ENCODE peak calls at places on chromosomes 3 and 15, in six cellular contexts. K is heart right ventricle, T is fibroblast of the aortic adventitia, S is psoas muscle, J is BJ, L is uterus. I is an unnamed sample.

GRCh38 chr15:45146405-45146804 is 16.6 kb downstream of the DUOX1 start:
- DNase-seq in K (no peak), T (no peak), S (no peak), J (no peak), L (no peak), I (peak)

GRCh38 chr3:143668924-143669790 is 179.1 kb downstream of the SLC9A9 start:
- DNase-seq in K (no peak), T (no peak), S (no peak), J (no peak), L (no peak), I (peak)

GRCh38 chr15:56772868-56773639 is 39.7 kb upstream of the ZNF280D start:
- DNase-seq in K (no peak), T (no peak), S (no peak), J (no peak), L (no peak), I (peak)

GRCh38 chr3:4421121-4421520 is 45.9 kb downstream of the SUMF1 start:
- DNase-seq in K (no peak), T (peak), S (no peak), J (no peak), L (no peak), I (peak)

GRCh38 chr3:25594007-25594502 is 70.7 kb downstream of the TOP2B start:
- DNase-seq in K (no peak), T (peak), S (no peak), J (no peak), L (peak), I (peak)

GRCh38 chr3:45164056-45164455 is 17.9 kb upstream of the CDCP1 start:
- DNase-seq in K (no peak), T (no peak), S (peak), J (no peak), L (no peak), I (no peak)

GRCh38 chr15:34616613-34617012 is 33.2 kb upstream of the GOLGA8B start:
- DNase-seq in K (no peak), T (peak), S (no peak), J (no peak), L (no peak), I (peak)

GRCh38 chr3:106332884-106333283 is 464.1 kb upstream of the CBLB start:
- DNase-seq in K (no peak), T (no peak), S (no peak), J (no peak), L (no peak), I (peak)

GRCh38 chr3:174382876-174383275 is 476.3 kb upstream of the NAALADL2 start:
- DNase-seq in K (no peak), T (no peak), S (no peak), J (no peak), L (no peak), I (no peak)

GRCh38 chr15:101217446-101217845 is 34.4 kb downstream of the CHSY1 start:
- DNase-seq in K (no peak), T (no peak), S (no peak), J (no peak), L (no peak), I (no peak)

GRCh38 chr15:35445891-35446290 is 100.1 kb downstream of the DPH6 start:
- DNase-seq in K (no peak), T (no peak), S (no peak), J (no peak), L (no peak), I (no peak)

GRCh38 chr3:185729335-185729715 is 95.5 kb downstream of the IGF2BP2 start:
- DNase-seq in K (no peak), T (peak), S (no peak), J (peak), L (no peak), I (peak)

GRCh38 chr15:80803580-80804525 is 24.7 kb downstream of the CEMIP start:
- DNase-seq in K (no peak), T (no peak), S (no peak), J (no peak), L (no peak), I (no peak)

GRCh38 chr3:165504554-165504953 is 308.4 kb upstream of the SLITRK3 start:
- DNase-seq in K (no peak), T (no peak), S (no peak), J (no peak), L (no peak), I (no peak)

GRCh38 chr15:60390931-60391501 is 6.8 kb downstream of the ANXA2 start:
- DNase-seq in K (no peak), T (peak), S (peak), J (no peak), L (peak), I (peak)

GRCh38 chr3:55565516-55565915 is 78.4 kb upstream of the WNT5A start:
- DNase-seq in K (no peak), T (no peak), S (no peak), J (no peak), L (no peak), I (no peak)

GRCh38 chr15:35393403-35393802 is 152.6 kb downstream of the DPH6 start:
- DNase-seq in K (no peak), T (no peak), S (no peak), J (peak), L (no peak), I (no peak)

GRCh38 chr3:39383190-39383912 is at the start of gene SLC25A38:
- DNase-seq in K (peak), T (peak), S (peak), J (peak), L (peak), I (peak)

GRCh38 chr3:31495971-31496370 is 36.8 kb upstream of the STT3B start:
- DNase-seq in K (no peak), T (peak), S (no peak), J (no peak), L (no peak), I (peak)

GRCh38 chr3:41933154-41933676 is 28.7 kb downstream of the ULK4 start:
- DNase-seq in K (no peak), T (peak), S (no peak), J (peak), L (no peak), I (peak)

GRCh38 chr15:48358681-48359152 is 27.5 kb downstream of the DUT start:
- DNase-seq in K (no peak), T (peak), S (no peak), J (no peak), L (no peak), I (peak)

GRCh38 chr15:69862540-69862939 is 235.2 kb downstream of the TLE3 start:
- DNase-seq in K (no peak), T (no peak), S (no peak), J (no peak), L (no peak), I (no peak)

GRCh38 chr3:59872121-59872520 is 822.3 kb upstream of the CFAP20DC start:
- DNase-seq in K (no peak), T (no peak), S (no peak), J (no peak), L (no peak), I (no peak)

GRCh38 chr15:52020253-52021085 is 1.4 kb downstream of the MAPK6 start:
- DNase-seq in K (no peak), T (peak), S (no peak), J (no peak), L (no peak), I (peak)

GRCh38 chr3:32292085-32292796 is 53.8 kb downstream of the CMTM8 start:
- DNase-seq in K (no peak), T (no peak), S (no peak), J (no peak), L (no peak), I (no peak)

GRCh38 chr3:159892171-159892791 is 96.4 kb upstream of the IL12A start:
- DNase-seq in K (no peak), T (peak), S (no peak), J (no peak), L (no peak), I (no peak)

GRCh38 chr3:20346369-20346768 is 160.4 kb upstream of the SGO1 start:
- DNase-seq in K (no peak), T (no peak), S (no peak), J (no peak), L (no peak), I (no peak)

DNA sequence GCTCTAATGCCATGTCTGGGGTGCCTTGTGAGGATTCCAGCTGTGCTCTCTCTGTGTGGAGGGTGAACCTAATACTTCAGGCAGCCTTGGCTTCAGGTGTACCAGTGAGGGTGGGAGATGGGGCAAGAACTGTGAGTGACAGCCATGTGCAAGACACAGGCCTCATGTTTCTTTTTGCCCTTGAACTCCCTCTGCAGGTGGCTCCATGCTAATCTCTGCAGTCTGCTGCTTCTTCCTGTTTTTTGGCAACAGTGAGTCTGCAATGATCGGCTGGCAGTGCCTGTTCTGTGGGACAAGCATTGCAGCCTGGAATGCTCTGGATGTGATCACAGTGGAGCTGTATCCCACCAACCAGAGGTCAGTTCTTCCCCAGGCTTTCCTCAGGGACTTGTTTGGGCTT is 189.3 kb downstream of the SV2B start:
- DNase-seq in K (no peak), T (no peak), S (no peak), J (no peak), L (no peak), I (no peak)
- TF ChIP-seq CTCF in K (no peak), T (no peak), S (no peak), J (no peak), L (no peak), I (no peak)

DNA sequence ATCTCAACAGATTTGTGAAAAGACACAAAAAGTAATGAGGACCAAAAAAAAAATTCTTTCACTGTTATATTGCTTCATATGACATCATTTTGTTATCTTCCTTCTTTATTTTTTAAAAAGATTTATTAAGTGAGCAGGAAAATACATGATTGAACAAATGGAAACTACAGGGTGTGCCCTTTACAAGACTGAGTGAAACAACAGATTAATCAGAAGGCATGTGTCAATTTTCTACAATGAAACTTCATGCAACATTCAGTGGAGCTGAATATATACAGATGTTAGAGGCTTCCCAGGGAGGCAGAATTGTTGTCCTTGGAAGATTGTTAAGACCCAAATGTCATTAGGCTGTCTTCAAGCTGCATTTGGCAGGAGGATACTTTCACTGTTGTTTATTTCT is 28.4 kb upstream of the SLC2A2 start:
- DNase-seq in K (no peak), T (peak), S (no peak), J (no peak), L (no peak), I (no peak)
- H3K4me3 ChIP-seq in K (no peak), T (no peak), S (no peak), J (no peak), L (no peak), I (no peak)

GRCh38 chr3:10322355-10322715 is 1.4 kb upstream of the SEC13 start:
- DNase-seq in K (no peak), T (no peak), S (no peak), J (no peak), L (no peak), I (no peak)
- TF ChIP-seq CTCF in K (peak), T (peak), S (peak), J (peak), L (no peak), I (peak)

GRCh38 chr15:74888716-74889115 is 1.1 kb upstream of the MPI start:
- DNase-seq in K (no peak), T (no peak), S (no peak), J (no peak), L (no peak), I (no peak)

GRCh38 chr15:74882528-74882927 is 7.3 kb upstream of the MPI start:
- DNase-seq in K (no peak), T (no peak), S (no peak), J (no peak), L (no peak), I (no peak)

GRCh38 chr15:74889390-74889881 is 406 bp upstream of the MPI start:
- DNase-seq in K (peak), T (peak), S (peak), J (no peak), L (no peak), I (peak)

GRCh38 chr15:74885461-74885860 is 4.4 kb upstream of the MPI start:
- DNase-seq in K (no peak), T (no peak), S (no peak), J (no peak), L (no peak), I (no peak)

GRCh38 chr15:74884428-74885223 is 5.2 kb upstream of the MPI start:
- DNase-seq in K (no peak), T (peak), S (no peak), J (no peak), L (no peak), I (peak)
- H3K4me3 ChIP-seq in K (no peak), T (no peak), S (no peak), J (no peak), L (no peak), I (no peak)

GRCh38 chr3:47092090-47092489 is 71.8 kb downstream of the SETD2 start:
- DNase-seq in K (no peak), T (no peak), S (no peak), J (no peak), L (no peak), I (no peak)

GRCh38 chr3:47098910-47099309 is 65.0 kb downstream of the SETD2 start:
- DNase-seq in K (no peak), T (no peak), S (no peak), J (no peak), L (no peak), I (no peak)

DNA sequence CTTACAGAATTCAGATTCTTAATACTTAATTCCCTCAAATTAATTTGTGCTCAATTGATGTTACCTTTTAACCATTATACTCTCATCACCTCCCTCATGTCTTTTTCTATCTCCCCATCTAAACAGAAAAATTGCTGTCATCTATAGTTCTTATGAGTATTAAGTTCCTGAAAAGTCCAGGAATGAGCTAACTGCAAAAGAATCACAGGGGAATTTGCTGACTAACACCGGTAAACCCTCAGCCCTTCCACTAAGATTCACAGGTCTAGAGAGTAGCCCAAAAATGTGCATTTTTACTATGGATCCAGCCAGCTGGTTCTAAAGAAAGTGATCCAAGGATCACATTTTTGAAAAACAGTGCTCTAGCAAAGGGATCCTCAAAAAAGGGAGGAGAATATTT is 67.0 kb downstream of the SETD2 start:
- DNase-seq in K (no peak), T (peak), S (no peak), J (peak), L (no peak), I (peak)
- TF ChIP-seq CTCF in K (no peak), T (no peak), S (no peak), J (no peak), L (no peak), I (no peak)

GRCh38 chr3:155647988-155648591 is 96.8 kb downstream of the PLCH1 start:
- DNase-seq in K (no peak), T (no peak), S (no peak), J (no peak), L (no peak), I (no peak)
- H3K4me3 ChIP-seq in K (no peak), T (no peak), S (no peak), J (no peak), L (no peak), I (no peak)

GRCh38 chr3:136731274-136731884 is 20.8 kb downstream of the STAG1 start:
- DNase-seq in K (no peak), T (no peak), S (no peak), J (no peak), L (no peak), I (peak)

GRCh38 chr3:136735103-136735502 is 17.1 kb downstream of the STAG1 start:
- DNase-seq in K (no peak), T (no peak), S (no peak), J (no peak), L (no peak), I (no peak)

GRCh38 chr3:136730595-136731273 is 21.4 kb downstream of the STAG1 start:
- DNase-seq in K (no peak), T (no peak), S (no peak), J (no peak), L (no peak), I (no peak)

GRCh38 chr3:136733317-136733833 is 18.8 kb downstream of the STAG1 start:
- DNase-seq in K (no peak), T (peak), S (no peak), J (no peak), L (no peak), I (peak)

GRCh38 chr3:136734382-136735070 is 17.7 kb downstream of the STAG1 start:
- DNase-seq in K (no peak), T (no peak), S (no peak), J (no peak), L (no peak), I (no peak)
- TF ChIP-seq CTCF in K (peak), T (no peak), S (no peak), J (no peak), L (no peak), I (peak)

DNA sequence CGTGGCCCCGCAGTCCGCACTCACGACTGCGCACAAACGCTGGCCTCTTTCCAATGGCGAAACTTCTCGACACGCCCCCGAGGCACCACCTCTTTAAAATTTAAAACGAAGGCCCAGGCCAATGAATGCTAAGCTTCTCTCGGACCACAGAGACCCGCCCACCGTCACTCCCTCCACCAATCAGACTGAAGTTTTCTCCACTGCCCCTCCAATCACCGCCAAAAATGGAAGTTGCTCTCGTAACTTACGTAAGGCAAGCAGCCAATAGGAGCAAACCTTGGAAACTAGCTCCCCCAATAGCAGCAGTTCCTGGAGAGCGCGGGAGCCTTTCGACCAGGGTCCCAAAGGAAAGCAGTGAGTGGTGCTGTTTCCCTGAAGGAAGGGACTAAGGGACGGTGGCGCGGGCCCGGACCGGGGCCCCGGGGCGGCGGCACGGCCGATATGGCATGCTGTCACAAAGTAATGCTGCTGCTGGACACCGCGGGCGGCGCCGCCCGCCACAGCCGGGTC is at the start of gene TICRR:
- DNase-seq in K (peak), T (peak), S (peak), J (peak), L (peak), I (peak)
- H3K4me3 ChIP-seq in K (peak), T (peak), S (peak), J (peak), L (peak), I (peak)

GRCh38 chr3:69309810-69310209 is 76.1 kb downstream of the FRMD4B start:
- DNase-seq in K (no peak), T (peak), S (no peak), J (no peak), L (no peak), I (peak)
- TF ChIP-seq CTCF in K (peak), T (peak), S (peak), J (peak), L (no peak), I (peak)

DNA sequence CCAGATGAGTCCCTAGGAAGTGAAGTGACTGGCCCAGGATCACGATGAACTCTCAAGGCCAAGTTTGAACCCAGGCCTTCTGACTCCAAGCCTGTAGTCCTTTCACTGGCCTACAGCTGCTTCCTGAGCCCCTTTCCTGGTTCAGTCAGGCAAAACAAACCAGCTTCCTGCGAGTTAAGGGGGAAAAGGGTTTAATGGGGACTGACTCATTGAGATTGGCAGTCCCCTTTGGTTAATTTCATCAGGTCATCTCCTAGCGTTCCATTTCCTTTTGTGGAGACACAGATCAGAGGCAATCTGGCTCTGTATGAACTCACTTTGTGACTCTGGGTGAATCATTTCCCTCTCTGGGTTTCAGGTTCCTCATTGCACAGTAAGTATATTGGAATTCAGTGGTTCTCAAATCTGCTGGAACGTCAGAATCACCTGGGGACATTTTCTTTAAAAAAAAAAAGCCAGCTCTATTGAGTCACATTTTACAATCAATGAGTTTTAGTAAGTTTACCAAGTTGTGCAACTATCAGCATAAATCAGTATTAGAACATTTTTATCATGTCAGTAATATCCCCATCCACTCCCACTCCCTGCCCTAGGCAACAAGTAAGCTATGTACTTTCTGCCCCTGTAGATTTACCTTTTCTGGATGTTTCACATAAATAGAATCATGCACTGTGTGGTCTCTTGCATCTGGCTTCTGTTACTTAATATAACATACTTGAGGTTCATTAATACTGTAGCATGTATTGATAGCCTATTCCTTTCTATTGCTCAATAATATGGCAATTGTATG is 180.2 kb downstream of the THSD4 start:
- DNase-seq in K (no peak), T (peak), S (no peak), J (peak), L (peak), I (peak)
- H3K4me3 ChIP-seq in K (no peak), T (no peak), S (no peak), J (no peak), L (no peak), I (no peak)

I was measured in fibroblast of mammary gland.